ENCODE peak calls at places on chromosomes 11 and 22, in six cellular contexts. V is ovary, U is OCI-LY7, O is testis, L is AG04449, Z is astrocyte of the spinal cord. T is an unnamed sample.
A peak's percentile ranks its signal among the peaks of the same experiment; 100 is the strongest.

GRCh38 chr11:126346586-126346940 is 8.9 kb upstream of the ST3GAL4 start:
- DNase-seq in O (no peak), Z (no peak), L (no peak), U (no peak), V (no peak), T (no peak)

GRCh38 chr22:42887523-42888507 is 30.7 kb upstream of the ARFGAP3 start:
- DNase-seq in U (no peak), Z (no peak), L (no peak), O (no peak), V (no peak), T (no peak)

GRCh38 chr11:35590412-35590811 is 27.8 kb upstream of the FJX1 start:
- DNase-seq in V (no peak), O (no peak), Z (no peak), U (no peak), L (no peak), T (no peak)

GRCh38 chr11:46290598-46291309 is 13.3 kb downstream of the CREB3L1 start:
- DNase-seq in Z (peak; percentile 96), L (peak; percentile 94), O (peak; percentile 96), U (no peak), V (peak; percentile 99), T (peak; percentile 53)

GRCh38 chr11:20511982-20512381 is 87.4 kb upstream of the SLC6A5 start:
- DNase-seq in L (no peak), Z (no peak), O (no peak), V (no peak), U (no peak), T (no peak)

GRCh38 chr11:61161190-61162091 is at the start of gene VPS37C:
- DNase-seq in V (peak; percentile 94), L (no peak), Z (peak; percentile 84), U (peak; percentile 92), O (peak; percentile 92), T (peak; percentile 92)

GRCh38 chr11:119585038-119585666 is 143.8 kb downstream of the NECTIN1 start:
- DNase-seq in L (no peak), Z (peak; percentile 32), O (peak; percentile 19), V (no peak), U (no peak), T (no peak)

GRCh38 chr11:33371049-33371448 is 113.9 kb downstream of the HIPK3 start:
- DNase-seq in V (no peak), Z (no peak), L (no peak), U (no peak), O (no peak), T (no peak)

GRCh38 chr11:3000032-3000961 is 8.2 kb upstream of the NAP1L4 start:
- DNase-seq in U (no peak), Z (peak; percentile 83), O (peak; percentile 91), V (peak; percentile 56), L (no peak), T (peak; percentile 69)

DNA sequence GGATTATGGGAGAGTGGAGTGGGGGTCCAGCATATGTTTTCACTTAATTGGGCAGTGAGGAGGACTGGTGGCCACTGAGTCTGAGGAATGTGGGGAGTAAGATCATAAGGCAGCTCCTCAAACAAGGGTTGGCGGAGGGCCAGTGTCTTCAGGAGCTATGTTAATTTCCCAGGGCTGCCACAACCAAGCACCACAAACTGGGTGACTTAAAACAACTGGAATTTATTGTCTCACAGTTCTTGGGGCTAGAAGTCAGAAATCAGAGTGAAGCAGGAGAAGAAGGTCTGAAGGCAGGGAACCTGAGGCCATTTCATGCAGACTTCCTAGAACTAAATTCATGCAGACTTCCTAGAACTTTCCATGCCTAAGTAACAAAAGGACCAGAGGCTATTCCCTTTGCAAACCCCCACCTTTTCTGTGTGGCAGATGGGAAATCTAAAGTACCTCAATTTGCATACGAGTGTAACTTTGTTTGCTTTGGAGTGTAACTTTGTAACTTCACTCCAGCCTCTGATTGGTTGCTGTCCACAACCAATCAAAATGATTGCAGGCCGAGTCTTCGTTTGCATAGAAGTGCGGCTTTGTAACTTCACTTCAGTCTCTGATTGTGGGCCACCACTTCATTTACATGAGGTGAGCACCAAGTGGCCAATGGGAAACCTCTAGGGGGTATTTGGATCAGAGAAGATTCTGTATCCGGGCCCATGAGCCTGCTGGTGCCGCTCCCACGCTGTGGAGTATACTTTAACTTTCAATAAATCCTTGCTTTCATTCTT is 50.5 kb upstream of the ZBED5 start:
- DNase-seq in U (no peak), Z (peak; percentile 93), O (peak; percentile 55), L (peak; percentile 81), V (no peak), T (no peak)
- H3K4me3 ChIP-seq in U (no peak overlapping the region), Z (no peak overlapping the region), O (no peak overlapping the region), L (no peak overlapping the region), V (no peak overlapping the region), T (no peak overlapping the region)

DNA sequence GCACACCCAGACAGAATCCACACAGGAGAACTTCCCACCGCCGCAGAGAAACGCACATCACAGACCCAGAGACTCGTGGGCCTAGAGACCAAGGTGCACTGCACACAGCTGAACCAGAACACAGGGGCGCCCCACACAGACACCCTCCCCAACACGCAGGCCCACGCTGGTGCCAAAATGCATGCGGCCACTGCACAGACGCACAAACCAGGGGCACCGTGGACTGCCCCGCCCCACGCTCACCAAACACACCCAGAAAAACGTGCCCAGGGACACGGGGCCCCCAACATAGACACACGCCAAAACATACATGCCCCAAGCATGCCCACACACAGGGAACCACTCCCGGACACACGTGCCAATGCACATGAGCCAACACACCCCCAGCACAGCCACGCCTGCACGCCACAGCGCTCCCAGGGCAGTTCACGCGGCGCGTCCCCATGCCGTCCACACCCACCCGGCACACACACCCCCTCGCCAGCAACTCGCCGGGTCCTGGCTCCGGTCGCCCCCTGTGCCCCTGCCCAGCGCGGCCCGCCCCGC is 7.8 kb downstream of the ELFN2 start:
- DNase-seq in U (no peak), V (no peak), O (no peak), Z (no peak), L (no peak), T (no peak)
- H3K4me3 ChIP-seq in U (no peak overlapping the region), V (no peak overlapping the region), O (peak overlapping the region; percentile 47), Z (no peak overlapping the region), L (peak overlapping the region; percentile 19), T (peak overlapping the region; percentile 30)

GRCh38 chr22:48052621-48052890 is 1290.1 kb downstream of the TBC1D22A start:
- DNase-seq in Z (no peak), L (no peak), U (no peak), O (no peak), V (no peak), T (no peak)
- H3K4me3 ChIP-seq in Z (no peak overlapping the region), L (no peak overlapping the region), U (no peak overlapping the region), O (no peak overlapping the region), V (no peak overlapping the region), T (no peak overlapping the region)

DNA sequence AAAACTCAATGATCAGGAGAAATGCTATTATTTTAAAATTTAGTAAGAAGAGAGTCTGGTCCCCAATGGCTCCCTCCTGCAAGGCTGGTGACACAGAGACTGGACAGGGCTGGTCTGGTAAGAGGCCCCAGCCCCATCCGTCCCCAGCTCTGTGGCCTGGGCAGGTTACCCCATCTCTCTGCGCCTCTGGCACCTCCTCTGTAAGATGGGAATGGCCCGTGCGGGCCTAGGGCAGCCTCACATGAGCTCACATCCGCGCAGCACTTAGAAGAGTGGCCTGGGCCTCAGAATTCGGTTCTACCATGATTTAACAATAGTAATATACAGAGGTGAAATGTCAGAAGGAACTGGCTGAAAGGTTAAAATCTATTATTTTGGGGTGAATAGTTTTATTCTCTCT is 1.2 kb downstream of the APOBEC3F start:
- DNase-seq in O (no peak), L (no peak), V (no peak), Z (no peak), U (no peak), T (no peak)
- H3K4me3 ChIP-seq in O (no peak overlapping the region), L (no peak overlapping the region), V (no peak overlapping the region), Z (no peak overlapping the region), U (peak overlapping the region; percentile 64), T (no peak overlapping the region)